ENCODE peak calls at places on chromosomes 13 and 19, in seven cellular contexts. X is IMR-90; O is BJ; R is fibroblast of pulmonary artery; Y is tibial nerve; U is adipocyte; T is CD4-positive, CD25-positive, alpha-beta regulatory T cell. G is an unnamed sample.

GRCh38 chr19:39084732-39085080 is 538 bp downstream of the ACP7 start:
- DNase-seq in X (no peak), O (no peak), R (no peak), Y (no peak), U (no peak), T (no peak), G (no peak)

GRCh38 chr19:6068711-6069110 is 41.6 kb downstream of the RFX2 start:
- DNase-seq in X (no peak), O (no peak), R (no peak), Y (no peak), U (no peak), T (no peak), G (no peak)

GRCh38 chr19:1261863-1262686 is 7.1 kb upstream of the CIRBP start:
- DNase-seq in X (peak; percentile 43), O (no peak), R (no peak), Y (no peak), U (peak; percentile 64), T (no peak), G (no peak)

GRCh38 chr13:27980280-27980998 is 8.1 kb downstream of the URAD start:
- DNase-seq in X (no peak), O (no peak), R (no peak), Y (no peak), U (no peak), T (no peak), G (no peak)

GRCh38 chr13:73335226-73335625 is 276.4 kb downstream of the KLF5 start:
- DNase-seq in X (peak; percentile 65), O (peak; percentile 57), R (peak; percentile 58), Y (no peak), U (no peak), T (peak; percentile 20), G (no peak)

GRCh38 chr19:1081301-1082164 is 13.6 kb downstream of the POLR2E start:
- DNase-seq in X (no peak), O (no peak), R (no peak), Y (no peak), U (no peak), T (no peak), G (no peak)

GRCh38 chr13:100128373-100128772 is 39.5 kb downstream of the PCCA start:
- DNase-seq in X (peak; percentile 92), O (no peak), R (peak; percentile 44), Y (no peak), U (no peak), T (no peak), G (no peak)

GRCh38 chr19:1258161-1258492 is 9.7 kb downstream of the MIDN start:
- DNase-seq in X (no peak), O (no peak), R (no peak), Y (no peak), U (no peak), T (no peak), G (no peak)

GRCh38 chr13:113855931-113856715 is 7.8 kb downstream of the GAS6 start:
- DNase-seq in X (no peak), O (no peak), R (no peak), Y (no peak), U (no peak), T (no peak), G (no peak)

GRCh38 chr13:35164324-35164932 is 222.4 kb downstream of the NBEA start:
- DNase-seq in X (peak; percentile 27), O (no peak), R (peak; percentile 65), Y (no peak), U (peak; percentile 83), T (peak; percentile 39), G (no peak)

GRCh38 chr13:57629391-57629804 is 2.1 kb upstream of the PCDH17 start:
- DNase-seq in X (no peak), O (no peak), R (peak; percentile 15), Y (no peak), U (peak; percentile 13), T (no peak), G (no peak)

GRCh38 chr13:87680298-87680697 is 9.1 kb downstream of the SLITRK5 start:
- DNase-seq in X (no peak), O (no peak), R (no peak), Y (no peak), U (no peak), T (no peak), G (no peak)

GRCh38 chr13:43159007-43159406 is 135.6 kb downstream of the DNAJC15 start:
- DNase-seq in X (peak; percentile 71), O (no peak), R (peak; percentile 67), Y (no peak), U (peak; percentile 78), T (no peak), G (no peak)

GRCh38 chr13:52670726-52671125 is 18.1 kb downstream of the SUGT1 start:
- DNase-seq in X (no peak), O (no peak), R (no peak), Y (no peak), U (no peak), T (no peak), G (no peak)

GRCh38 chr13:21344662-21345176 is 114.4 kb downstream of the ZDHHC20 start:
- DNase-seq in X (no peak), O (no peak), R (no peak), Y (no peak), U (no peak), T (peak; percentile 76), G (peak; percentile 44)

GRCh38 chr13:62702502-62702901 is 1286.9 kb upstream of the PCDH20 start:
- DNase-seq in X (no peak), O (no peak), R (no peak), Y (no peak), U (no peak), T (no peak), G (no peak)

GRCh38 chr13:44619651-44620050 is 43.5 kb upstream of the TSC22D1 start:
- DNase-seq in X (no peak), O (no peak), R (no peak), Y (no peak), U (no peak), T (no peak), G (no peak)
- H3K4me3 ChIP-seq in X (no peak overlapping the region), O (no peak overlapping the region), R (no peak overlapping the region), Y (no peak overlapping the region), U (no peak overlapping the region), T (no peak overlapping the region), G (no peak overlapping the region)

GRCh38 chr19:40464059-40465024 is 1.2 kb downstream of the BLVRB start:
- DNase-seq in X (peak; percentile 88), O (no peak), R (peak; percentile 93), Y (peak; percentile 95), U (peak; percentile 95), T (peak; percentile 66), G (peak; percentile 41)

GRCh38 chr19:40465025-40465780 is at the start of gene BLVRB:
- DNase-seq in X (peak; percentile 52), O (no peak), R (peak; percentile 77), Y (peak; percentile 61), U (peak; percentile 63), T (peak; percentile 48), G (peak; percentile 38)

GRCh38 chr19:40465781-40466218 is 255 bp upstream of the BLVRB start:
- DNase-seq in X (peak; percentile 99), O (peak; percentile 97), R (peak; percentile 99), Y (peak; percentile 100), U (peak; percentile 100), T (peak; percentile 100), G (peak; percentile 99)

GRCh38 chr19:40466219-40467006 is at the start of gene SPTBN4:
- DNase-seq in X (no peak), O (no peak), R (no peak), Y (peak; percentile 21), U (no peak), T (no peak), G (no peak)

GRCh38 chr19:40467007-40467565 is 285 bp downstream of the SPTBN4 start:
- DNase-seq in X (no peak), O (no peak), R (no peak), Y (no peak), U (peak; percentile 48), T (no peak), G (no peak)
- H3K4me3 ChIP-seq in X (peak overlapping the region; percentile 30), O (peak overlapping the region; percentile 36), R (peak overlapping the region; percentile 32), Y (peak overlapping the region; percentile 59), U (peak overlapping the region; percentile 73), T (no peak overlapping the region), G (peak overlapping the region; percentile 84)

DNA sequence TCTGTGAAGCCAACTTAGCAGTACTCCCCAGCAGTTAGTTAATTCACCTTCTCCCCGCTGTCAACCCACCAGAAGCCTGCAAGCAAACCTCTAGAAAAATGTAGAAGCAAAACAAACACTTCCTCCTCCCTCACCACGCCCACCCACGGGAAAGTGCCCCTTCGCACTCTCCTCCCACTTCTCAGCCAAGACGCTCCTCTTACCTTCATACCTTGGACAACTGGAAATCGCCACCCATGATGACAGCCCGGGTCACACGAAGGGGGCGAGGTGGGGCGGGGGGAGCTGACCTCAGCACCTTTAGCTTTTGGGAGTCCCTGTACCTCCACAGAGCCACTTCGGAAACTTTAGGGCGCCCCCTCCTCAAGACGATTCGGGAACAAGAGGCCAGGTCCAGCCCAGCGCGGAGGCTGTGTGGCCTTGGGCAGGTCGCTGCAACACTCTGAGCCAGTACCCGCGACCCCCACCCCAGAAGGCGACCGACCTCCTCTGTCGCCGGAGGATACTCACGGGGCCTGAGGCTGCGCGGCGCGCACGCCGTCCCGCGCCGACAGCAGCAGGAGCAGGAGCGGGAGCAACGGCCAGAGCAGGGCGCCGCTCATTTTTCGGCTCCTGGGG is 460 bp downstream of the CPAMD8 start:
- DNase-seq in X (no peak), O (no peak), R (no peak), Y (no peak), U (no peak), T (peak; percentile 41), G (no peak)
- H3K4me3 ChIP-seq in X (no peak overlapping the region), O (no peak overlapping the region), R (no peak overlapping the region), Y (no peak overlapping the region), U (no peak overlapping the region), T (no peak overlapping the region), G (no peak overlapping the region)

GRCh38 chr19:47480658-47481057 is 3.4 kb downstream of the KPTN start:
- DNase-seq in X (no peak), O (no peak), R (no peak), Y (no peak), U (no peak), T (no peak), G (no peak)

GRCh38 chr19:47485210-47485609 is 1.2 kb upstream of the KPTN start:
- DNase-seq in X (no peak), O (no peak), R (no peak), Y (no peak), U (no peak), T (peak; percentile 68), G (no peak)

GRCh38 chr19:47481460-47482052 is 2.5 kb downstream of the KPTN start:
- DNase-seq in X (no peak), O (no peak), R (no peak), Y (no peak), U (no peak), T (no peak), G (no peak)

GRCh38 chr19:47483800-47484690 is at the start of gene KPTN:
- DNase-seq in X (peak; percentile 90), O (peak; percentile 33), R (peak; percentile 93), Y (peak; percentile 75), U (peak; percentile 95), T (peak; percentile 94), G (peak; percentile 78)

GRCh38 chr19:47483200-47483599 is 819 bp downstream of the KPTN start:
- DNase-seq in X (no peak), O (no peak), R (no peak), Y (no peak), U (no peak), T (no peak), G (no peak)
- H3K4me3 ChIP-seq in X (no peak overlapping the region), O (peak overlapping the region; percentile 90), R (peak overlapping the region; percentile 70), Y (peak overlapping the region; percentile 64), U (peak overlapping the region; percentile 98), T (no peak overlapping the region), G (peak overlapping the region; percentile 79)

GRCh38 chr19:30391554-30392551 is 19.7 kb downstream of the ZNF536 start:
- DNase-seq in X (no peak), O (peak; percentile 50), R (no peak), Y (no peak), U (no peak), T (no peak), G (no peak)
- H3K4me3 ChIP-seq in X (no peak overlapping the region), O (no peak overlapping the region), R (no peak overlapping the region), Y (no peak overlapping the region), U (no peak overlapping the region), T (no peak overlapping the region), G (no peak overlapping the region)

GRCh38 chr13:44952671-44953070 is 36.6 kb downstream of the NUFIP1 start:
- DNase-seq in X (no peak), O (no peak), R (no peak), Y (no peak), U (no peak), T (no peak), G (no peak)
- H3K4me3 ChIP-seq in X (no peak overlapping the region), O (no peak overlapping the region), R (no peak overlapping the region), Y (no peak overlapping the region), U (no peak overlapping the region), T (no peak overlapping the region), G (no peak overlapping the region)

G was measured in CD8-positive, alpha-beta memory T cell.